ENCODE peak calls at places on chromosome 3, in eight cellular contexts. U, W, I, O, Z, S, P and L are unnamed samples.

GRCh38 chr3:119885746-119886530 is 104.0 kb downstream of the NR1I2 start:
- DNase-seq in U (no peak), W (no peak), I (no peak), O (no peak), Z (no peak), S (peak), P (no peak), L (no peak)

GRCh38 chr3:40737343-40737742 is 212.6 kb downstream of the ZNF621 start:
- DNase-seq in U (no peak), W (no peak), I (no peak), O (no peak), Z (no peak), S (no peak), P (no peak), L (no peak)

GRCh38 chr3:63968612-63969350 is 54.5 kb downstream of the PSMD6 start:
- DNase-seq in U (no peak), W (no peak), I (no peak), O (no peak), Z (no peak), S (no peak), P (no peak), L (no peak)

GRCh38 chr3:66405701-66406091 is 95.1 kb downstream of the LRIG1 start:
- DNase-seq in U (no peak), W (peak), I (peak), O (no peak), Z (no peak), S (peak), P (no peak), L (no peak)

GRCh38 chr3:17077614-17078013 is 192.9 kb downstream of the PLCL2 start:
- DNase-seq in U (no peak), W (no peak), I (no peak), O (no peak), Z (no peak), S (no peak), P (no peak), L (peak)

GRCh38 chr3:160464971-160465370 is 15.4 kb upstream of the TRIM59 start:
- DNase-seq in U (no peak), W (no peak), I (no peak), O (no peak), Z (no peak), S (no peak), P (no peak), L (no peak)

GRCh38 chr3:118960876-118961275 is 73.8 kb downstream of the IGSF11 start:
- DNase-seq in U (no peak), W (no peak), I (no peak), O (no peak), Z (no peak), S (no peak), P (no peak), L (no peak)

GRCh38 chr3:126356373-126357298 is 572 bp downstream of the KLF15 start:
- DNase-seq in U (no peak), W (no peak), I (no peak), O (peak), Z (no peak), S (no peak), P (peak), L (peak)

GRCh38 chr3:131306242-131306641 is 75.3 kb upstream of the NUDT16 start:
- DNase-seq in U (no peak), W (no peak), I (no peak), O (no peak), Z (no peak), S (no peak), P (no peak), L (no peak)

GRCh38 chr3:26061947-26062346 is 272.1 kb downstream of the OXSM start:
- DNase-seq in U (no peak), W (no peak), I (no peak), O (no peak), Z (no peak), S (no peak), P (no peak), L (no peak)

GRCh38 chr3:194984624-194985023 is 286.3 kb downstream of the XXYLT1 start:
- DNase-seq in U (no peak), W (no peak), I (no peak), O (no peak), Z (no peak), S (no peak), P (no peak), L (no peak)

GRCh38 chr3:48409291-48410201 is 20.3 kb downstream of the PLXNB1 start:
- DNase-seq in U (peak), W (no peak), I (no peak), O (peak), Z (no peak), S (no peak), P (peak), L (no peak)

GRCh38 chr3:70608434-70608833 is 296.0 kb upstream of the MDFIC2 start:
- DNase-seq in U (no peak), W (no peak), I (no peak), O (no peak), Z (no peak), S (no peak), P (no peak), L (no peak)